ENCODE peak calls at places on chromosomes 5 and 9, in eight cellular contexts. One of them, this sample, is unnamed. For H3K36me3, the result is how much of the 10 kb centered on the place peaks cover.

GRCh38 chr5:92421937-92422336 is 1038.8 kb upstream of the ARRDC3 start:
- DNase-seq in PC-9: no peak
- DNase-seq in adrenal gland: no peak
- DNase-seq in breast epithelium: no peak
- DNase-seq in fibroblast of lung: peak
- DNase-seq in IMR-90: no peak
- DNase-seq in keratinocyte: no peak
- DNase-seq in PC-3: peak
- DNase-seq in this sample: no peak

GRCh38 chr9:76557674-76558073 is 98.7 kb downstream of the GCNT1 start:
- DNase-seq in adrenal gland: no peak
- DNase-seq in PC-9: no peak
- DNase-seq in fibroblast of lung: peak
- DNase-seq in PC-3: no peak
- DNase-seq in breast epithelium: no peak
- DNase-seq in keratinocyte: no peak
- DNase-seq in IMR-90: peak
- DNase-seq in this sample: no peak

GRCh38 chr5:72476265-72476664 is 30.9 kb downstream of the ZNF366 start:
- DNase-seq in keratinocyte: no peak
- DNase-seq in IMR-90: no peak
- DNase-seq in breast epithelium: no peak
- DNase-seq in PC-3: no peak
- DNase-seq in PC-9: no peak
- DNase-seq in fibroblast of lung: no peak
- DNase-seq in adrenal gland: no peak
- DNase-seq in this sample: no peak

GRCh38 chr5:2300421-2300820 is 417.7 kb upstream of the IRX4 start:
- DNase-seq in fibroblast of lung: no peak
- DNase-seq in breast epithelium: no peak
- DNase-seq in PC-3: no peak
- DNase-seq in keratinocyte: no peak
- DNase-seq in PC-9: no peak
- DNase-seq in adrenal gland: no peak
- DNase-seq in IMR-90: no peak
- DNase-seq in this sample: no peak

GRCh38 chr5:158553195-158553945 is 546.3 kb downstream of the EBF1 start:
- DNase-seq in keratinocyte: no peak
- DNase-seq in IMR-90: no peak
- DNase-seq in breast epithelium: no peak
- DNase-seq in PC-3: no peak
- DNase-seq in fibroblast of lung: peak
- DNase-seq in PC-9: no peak
- DNase-seq in adrenal gland: no peak
- DNase-seq in this sample: no peak

GRCh38 chr9:33445389-33445881 is 2.0 kb downstream of the AQP3 start:
- DNase-seq in breast epithelium: peak
- DNase-seq in fibroblast of lung: no peak
- DNase-seq in PC-9: no peak
- DNase-seq in adrenal gland: no peak
- DNase-seq in keratinocyte: no peak
- DNase-seq in IMR-90: no peak
- DNase-seq in PC-3: peak
- DNase-seq in this sample: no peak

GRCh38 chr9:3331801-3332200 is 194.0 kb downstream of the RFX3 start:
- DNase-seq in fibroblast of lung: no peak
- DNase-seq in breast epithelium: no peak
- DNase-seq in keratinocyte: no peak
- DNase-seq in PC-9: no peak
- DNase-seq in IMR-90: no peak
- DNase-seq in PC-3: peak
- DNase-seq in adrenal gland: no peak
- DNase-seq in this sample: peak

GRCh38 chr5:133117930-133118445 is 66.2 kb downstream of the HSPA4 start:
- DNase-seq in PC-3: no peak
- DNase-seq in PC-9: no peak
- DNase-seq in IMR-90: no peak
- DNase-seq in fibroblast of lung: no peak
- DNase-seq in keratinocyte: no peak
- DNase-seq in breast epithelium: no peak
- DNase-seq in adrenal gland: peak
- DNase-seq in this sample: no peak

GRCh38 chr5:153938131-153938842 is 100.4 kb downstream of the FAM114A2 start:
- DNase-seq in PC-9: no peak
- DNase-seq in keratinocyte: no peak
- DNase-seq in PC-3: no peak
- DNase-seq in breast epithelium: no peak
- DNase-seq in IMR-90: no peak
- DNase-seq in fibroblast of lung: no peak
- DNase-seq in adrenal gland: no peak
- DNase-seq in this sample: no peak

GRCh38 chr5:32129074-32129598 is 45.0 kb downstream of the GOLPH3 start:
- DNase-seq in IMR-90: no peak
- DNase-seq in fibroblast of lung: no peak
- DNase-seq in adrenal gland: no peak
- DNase-seq in PC-3: no peak
- DNase-seq in PC-9: no peak
- DNase-seq in keratinocyte: no peak
- DNase-seq in breast epithelium: no peak
- DNase-seq in this sample: no peak
- H3K36me3 ChIP-seq in IMR-90: under half
- H3K36me3 ChIP-seq in fibroblast of lung: under half
- H3K36me3 ChIP-seq in adrenal gland: under half
- H3K36me3 ChIP-seq in PC-3: under half
- H3K36me3 ChIP-seq in PC-9: under half
- H3K36me3 ChIP-seq in keratinocyte: under half
- H3K36me3 ChIP-seq in breast epithelium: under half
- H3K36me3 ChIP-seq in this sample: under half

GRCh38 chr5:88502179-88503064 is 233.8 kb upstream of the TMEM161B start:
- DNase-seq in PC-3: no peak
- DNase-seq in PC-9: no peak
- DNase-seq in breast epithelium: no peak
- DNase-seq in IMR-90: no peak
- DNase-seq in adrenal gland: no peak
- DNase-seq in keratinocyte: no peak
- DNase-seq in fibroblast of lung: peak
- DNase-seq in this sample: peak
- H3K4me3 ChIP-seq in PC-3: peak
- H3K4me3 ChIP-seq in PC-9: no peak
- H3K4me3 ChIP-seq in breast epithelium: peak
- H3K4me3 ChIP-seq in IMR-90: peak
- H3K4me3 ChIP-seq in adrenal gland: peak
- H3K4me3 ChIP-seq in keratinocyte: no peak
- H3K4me3 ChIP-seq in fibroblast of lung: peak
- H3K4me3 ChIP-seq in this sample: peak

GRCh38 chr9:72102520-72102919 is 42.1 kb upstream of the C9orf57 start:
- DNase-seq in PC-3: no peak
- DNase-seq in keratinocyte: no peak
- DNase-seq in PC-9: no peak
- DNase-seq in breast epithelium: no peak
- DNase-seq in IMR-90: no peak
- DNase-seq in adrenal gland: no peak
- DNase-seq in fibroblast of lung: no peak
- DNase-seq in this sample: no peak
- H3K27ac ChIP-seq in PC-3: no peak
- H3K27ac ChIP-seq in keratinocyte: no peak
- H3K27ac ChIP-seq in PC-9: no peak
- H3K27ac ChIP-seq in breast epithelium: no peak
- H3K27ac ChIP-seq in IMR-90: no peak
- H3K27ac ChIP-seq in adrenal gland: no peak
- H3K27ac ChIP-seq in fibroblast of lung: no peak
- H3K27ac ChIP-seq in this sample: no peak

GRCh38 chr5:166172597-166172996 is 2118.8 kb upstream of the WWC1 start:
- DNase-seq in keratinocyte: no peak
- DNase-seq in IMR-90: no peak
- DNase-seq in fibroblast of lung: no peak
- DNase-seq in PC-3: no peak
- DNase-seq in breast epithelium: no peak
- DNase-seq in adrenal gland: no peak
- DNase-seq in PC-9: no peak
- DNase-seq in this sample: no peak
- H3K36me3 ChIP-seq in keratinocyte: under half
- H3K36me3 ChIP-seq in IMR-90: under half
- H3K36me3 ChIP-seq in fibroblast of lung: under half
- H3K36me3 ChIP-seq in PC-3: under half
- H3K36me3 ChIP-seq in breast epithelium: under half
- H3K36me3 ChIP-seq in adrenal gland: under half
- H3K36me3 ChIP-seq in PC-9: under half
- H3K36me3 ChIP-seq in this sample: under half

GRCh38 chr9:13607746-13608445 is 328.4 kb upstream of the MPDZ start:
- DNase-seq in IMR-90: no peak
- DNase-seq in PC-9: no peak
- DNase-seq in PC-3: no peak
- DNase-seq in fibroblast of lung: peak
- DNase-seq in keratinocyte: no peak
- DNase-seq in adrenal gland: no peak
- DNase-seq in breast epithelium: no peak
- DNase-seq in this sample: no peak
- H3K4me3 ChIP-seq in IMR-90: no peak
- H3K4me3 ChIP-seq in PC-9: no peak
- H3K4me3 ChIP-seq in PC-3: no peak
- H3K4me3 ChIP-seq in fibroblast of lung: no peak
- H3K4me3 ChIP-seq in keratinocyte: no peak
- H3K4me3 ChIP-seq in adrenal gland: no peak
- H3K4me3 ChIP-seq in breast epithelium: no peak
- H3K4me3 ChIP-seq in this sample: no peak

GRCh38 chr5:136021016-136021405 is 7.8 kb upstream of the TGFBI start:
- DNase-seq in fibroblast of lung: peak
- DNase-seq in adrenal gland: peak
- DNase-seq in keratinocyte: no peak
- DNase-seq in PC-3: no peak
- DNase-seq in breast epithelium: no peak
- DNase-seq in PC-9: no peak
- DNase-seq in IMR-90: peak
- DNase-seq in this sample: peak
- H3K27ac ChIP-seq in fibroblast of lung: peak
- H3K27ac ChIP-seq in adrenal gland: no peak
- H3K27ac ChIP-seq in keratinocyte: peak
- H3K27ac ChIP-seq in PC-3: peak
- H3K27ac ChIP-seq in breast epithelium: no peak
- H3K27ac ChIP-seq in PC-9: peak
- H3K27ac ChIP-seq in IMR-90: peak
- H3K27ac ChIP-seq in this sample: peak

This sample was measured in brain microvascular endothelial cell.